ENCODE peak calls at places on chromosomes 12 and 14, in eight cellular contexts. Z is fibroblast of lung, T is RWPE2, V is IMR-90, N is testis, W is pancreas, U is esophagus squamous epithelium, G is dorsolateral prefrontal cortex. L is an unnamed sample.

GRCh38 chr12:123843912-123844748 is 82.0 kb downstream of the DNAH10 start:
- DNase-seq in T (no peak), W (no peak), Z (no peak), U (no peak), N (no peak), G (no peak), V (no peak), L (no peak)

GRCh38 chr14:103973354-103973753 is 31.0 kb upstream of the RD3L start:
- DNase-seq in N (peak; percentile 18), Z (no peak), G (no peak), V (no peak), U (no peak), T (no peak), W (no peak), L (no peak)

GRCh38 chr14:79721399-79722084 is 489.8 kb downstream of the DIO2 start:
- DNase-seq in Z (no peak), G (no peak), N (no peak), V (no peak), T (no peak), U (no peak), W (no peak), L (no peak)

GRCh38 chr14:71960620-71961353 is 28.6 kb downstream of the RGS6 start:
- DNase-seq in N (no peak), W (no peak), U (no peak), V (no peak), T (no peak), G (no peak), Z (no peak), L (no peak)

GRCh38 chr12:6539276-6540134 is 5.2 kb downstream of the GAPDH start:
- DNase-seq in N (no peak), T (no peak), G (no peak), W (no peak), U (no peak), V (peak; percentile 38), Z (no peak), L (no peak)

GRCh38 chr12:100706029-100706428 is 88.5 kb upstream of the ANO4 start:
- DNase-seq in T (peak; percentile 44), U (no peak), N (no peak), G (no peak), W (no peak), Z (peak; percentile 81), V (peak; percentile 92), L (peak; percentile 57)

GRCh38 chr14:99603471-99603933 is 505 bp downstream of the CCDC85C start:
- DNase-seq in G (no peak), U (no peak), V (peak; percentile 49), N (peak; percentile 35), Z (no peak), W (peak; percentile 65), T (no peak), L (no peak)

GRCh38 chr12:14769837-14770494 is 33.3 kb downstream of the WBP11 start:
- DNase-seq in U (peak; percentile 67), Z (peak; percentile 76), N (peak; percentile 82), V (peak; percentile 68), W (peak; percentile 91), G (peak; percentile 62), T (no peak), L (peak; percentile 62)

GRCh38 chr12:31835276-31835882 is 106.6 kb upstream of the AMN1 start:
- DNase-seq in T (no peak), W (no peak), Z (no peak), G (no peak), U (no peak), N (no peak), V (no peak), L (no peak)

GRCh38 chr12:80239867-80240266 is 140.5 kb downstream of the OTOGL start:
- DNase-seq in U (no peak), G (no peak), Z (no peak), T (no peak), V (no peak), W (no peak), N (no peak), L (no peak)

GRCh38 chr12:76080729-76081415 is 3.6 kb downstream of the NAP1L1 start:
- DNase-seq in G (no peak), T (no peak), U (no peak), W (no peak), N (no peak), Z (no peak), V (no peak), L (no peak)

GRCh38 chr12:57543666-57544065 is 3.3 kb downstream of the DCTN2 start:
- DNase-seq in T (no peak), N (no peak), W (no peak), U (no peak), V (peak; percentile 18), Z (no peak), G (no peak), L (no peak)

GRCh38 chr14:100384819-100385813 is 62.0 kb downstream of the SLC25A47 start:
- DNase-seq in W (no peak), G (no peak), N (no peak), Z (peak; percentile 84), T (no peak), U (no peak), V (peak; percentile 81), L (peak; percentile 60)

GRCh38 chr12:38102197-38102596 is 214.4 kb upstream of the ALG10B start:
- DNase-seq in G (no peak), U (no peak), N (no peak), V (no peak), T (no peak), W (no peak), Z (no peak), L (no peak)

GRCh38 chr14:68103841-68104240 is 284.3 kb downstream of the RAD51B start:
- DNase-seq in W (no peak), G (no peak), U (no peak), N (no peak), T (no peak), Z (no peak), V (no peak), L (no peak)

GRCh38 chr12:8844665-8845064 is 22.2 kb downstream of the A2ML1 start:
- DNase-seq in G (no peak), N (peak; percentile 96), W (peak; percentile 79), T (no peak), Z (peak; percentile 11), V (peak; percentile 16), U (no peak), L (no peak)

GRCh38 chr12:29428630-29429029 is 47.7 kb upstream of the ERGIC2 start:
- DNase-seq in U (no peak), W (no peak), V (peak; percentile 84), N (no peak), G (no peak), T (no peak), Z (peak; percentile 95), L (peak; percentile 66)

GRCh38 chr12:43737646-43738045 is 20.9 kb downstream of the PUS7L start:
- DNase-seq in W (no peak), Z (peak; percentile 65), V (peak; percentile 85), G (no peak), T (no peak), N (no peak), U (no peak), L (peak; percentile 50)

GRCh38 chr12:88638388-88638787 is 58.1 kb upstream of the KITLG start:
- DNase-seq in Z (peak; percentile 31), T (no peak), N (no peak), W (no peak), G (no peak), U (no peak), V (peak; percentile 26), L (no peak)

GRCh38 chr14:104885031-104885972 is 20.2 kb downstream of the CEP170B start:
- DNase-seq in T (peak; percentile 76), G (peak; percentile 17), V (no peak), W (peak; percentile 35), N (no peak), U (no peak), Z (no peak), L (no peak)

GRCh38 chr14:22320353-22320733 is 268.7 kb downstream of the DAD1 start:
- DNase-seq in Z (no peak), T (no peak), U (no peak), G (no peak), V (no peak), N (no peak), W (no peak), L (no peak)
- TF ChIP-seq CTCF in Z (no peak), T (no peak), U (no peak), G (no peak), V (no peak), N (no peak), W (no peak), L (no peak)

DNA sequence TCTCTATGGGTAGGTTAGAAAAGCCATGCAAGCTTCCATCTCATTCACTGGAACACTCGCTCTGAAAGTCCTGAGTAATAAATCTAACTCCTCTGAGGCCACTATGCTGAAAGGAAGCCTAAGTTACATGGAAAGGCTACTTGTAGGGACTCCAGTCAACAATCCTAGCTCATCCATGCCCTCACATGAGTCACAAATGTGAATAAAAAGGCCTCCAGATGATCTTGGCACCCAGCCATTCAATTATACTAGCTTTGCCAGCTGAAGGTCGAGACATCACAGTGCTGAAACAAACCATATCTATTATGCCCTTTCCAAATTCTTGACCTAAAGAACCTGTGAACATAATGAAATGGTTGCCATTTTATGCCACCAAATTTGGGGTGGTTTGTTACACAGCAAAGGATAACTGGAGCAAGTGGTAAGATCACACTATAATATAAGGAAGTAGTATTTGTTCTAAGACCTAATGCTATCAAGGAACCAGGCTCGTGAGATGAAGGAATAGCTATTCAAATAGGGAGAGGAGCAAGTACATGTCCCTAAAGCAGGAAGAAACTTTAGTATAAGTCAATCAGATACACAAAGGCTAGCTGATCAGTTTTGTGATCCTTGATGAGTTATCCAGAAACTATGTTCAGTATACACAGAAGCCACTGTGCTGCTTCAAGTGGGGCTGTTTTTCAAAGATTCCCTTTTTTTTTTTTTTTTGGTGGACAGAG is 142.1 kb downstream of the MED13L start:
- DNase-seq in N (no peak), Z (peak; percentile 67), W (no peak), V (peak; percentile 83), G (no peak), T (no peak), U (no peak), L (peak; percentile 67)
- H3K27ac ChIP-seq in N (no peak overlapping the region), Z (no peak overlapping the region), W (no peak overlapping the region), V (peak overlapping the region; percentile 1), G (no peak overlapping the region), T (peak overlapping the region; percentile 39), U (no peak overlapping the region), L (peak overlapping the region; percentile 42)

DNA sequence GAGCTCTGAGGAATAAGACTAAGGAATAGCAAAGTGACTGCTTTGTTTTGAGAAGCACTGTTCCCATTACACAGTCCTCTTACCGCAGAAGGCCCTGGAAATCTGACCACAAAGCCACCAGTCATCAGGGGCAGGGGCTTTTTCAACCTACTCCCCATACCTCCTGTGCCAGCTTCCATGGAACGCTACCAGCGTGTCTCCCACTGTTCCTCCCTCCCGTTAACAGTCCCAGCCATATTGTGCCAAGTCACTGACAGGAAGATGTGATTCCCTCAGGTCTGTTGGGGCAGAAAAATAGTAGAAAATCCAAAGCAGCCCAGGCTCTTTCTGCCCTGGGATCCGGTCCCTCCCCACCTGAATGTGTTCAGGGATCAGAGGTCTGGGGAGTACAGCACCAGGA is 46.6 kb upstream of the VPS33A start:
- DNase-seq in T (no peak), W (no peak), V (no peak), U (no peak), G (no peak), Z (no peak), N (no peak), L (no peak)
- H3K4me3 ChIP-seq in T (no peak overlapping the region), W (no peak overlapping the region), V (no peak overlapping the region), U (no peak overlapping the region), G (no peak overlapping the region), Z (no peak overlapping the region), N (no peak overlapping the region), L (no peak overlapping the region)

DNA sequence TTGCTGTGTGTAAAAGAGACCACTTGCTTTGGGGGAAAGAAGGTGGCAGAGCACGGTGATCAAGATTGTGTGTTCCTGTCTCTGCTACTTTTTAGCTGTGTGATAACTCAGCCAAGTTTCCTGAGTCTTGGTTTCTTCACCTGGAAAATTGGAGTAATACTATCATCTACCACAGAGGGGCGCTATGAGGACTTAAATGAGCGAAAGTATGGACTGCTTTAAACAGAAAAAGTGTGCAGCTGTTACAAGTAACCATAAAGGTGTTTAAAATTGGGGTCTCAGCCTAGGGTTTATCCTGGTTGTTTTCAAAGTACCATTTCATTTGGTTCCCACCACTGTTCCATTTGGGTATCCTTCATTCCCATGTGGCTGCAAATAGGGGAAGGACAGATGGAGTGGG is 65.9 kb upstream of the WSCD2 start:
- DNase-seq in V (no peak), Z (peak; percentile 2), N (no peak), G (no peak), W (no peak), T (no peak), U (no peak), L (no peak)
- TF ChIP-seq CTCF in V (peak; percentile 20), Z (peak; percentile 12), N (peak; percentile 46), G (no peak), W (no peak), T (no peak), U (peak; percentile 40), L (no peak)